ENCODE peak calls at places on chromosomes 5 and 9, in ten cellular contexts. G is dermis blood vessel endothelial cell, J is NAMALWA, U is A549, F is AG09309, Q is mesendoderm, N is amniotic epithelial cell, V is NCI-H748 treated with DMSO at 0.1 percent for 48 hours, M is AML-193, T is AG09319. L is an unnamed sample.

GRCh38 chr9:274101-274500 is 59.4 kb downstream of the DOCK8 start:
- DNase-seq in G (no peak), J (no peak), U (no peak), F (no peak), Q (no peak), N (no peak), V (no peak), M (no peak), T (no peak), L (no peak)

GRCh38 chr9:121902483-121903135 is 190.5 kb downstream of the TTLL11 start:
- DNase-seq in G (peak), J (no peak), U (no peak), F (peak), Q (no peak), N (peak), V (no peak), M (no peak), T (peak), L (no peak)

GRCh38 chr5:116897291-116897690 is 322.7 kb upstream of the SEMA6A start:
- DNase-seq in G (no peak), J (no peak), U (no peak), F (no peak), Q (no peak), N (no peak), V (no peak), M (no peak), T (no peak), L (no peak)

GRCh38 chr9:36263662-36264061 is 5.4 kb upstream of the GNE start:
- DNase-seq in G (no peak), J (no peak), U (no peak), F (no peak), Q (no peak), N (no peak), V (no peak), M (no peak), T (no peak), L (no peak)

GRCh38 chr5:122882836-122883235 is 37.4 kb downstream of the SNX24 start:
- DNase-seq in G (no peak), J (no peak), U (no peak), F (no peak), Q (no peak), N (peak), V (no peak), M (no peak), T (no peak), L (no peak)

GRCh38 chr5:8693341-8693844 is 824.4 kb downstream of the MTRR start:
- DNase-seq in G (no peak), J (no peak), U (no peak), F (no peak), Q (no peak), N (no peak), V (no peak), M (no peak), T (no peak), L (no peak)

GRCh38 chr5:1050449-1051365 is 42.1 kb downstream of the NKD2 start:
- DNase-seq in G (no peak), J (peak), U (no peak), F (no peak), Q (no peak), N (no peak), V (no peak), M (no peak), T (no peak), L (no peak)

GRCh38 chr9:112378441-112379176 is 1.3 kb upstream of the HSDL2 start:
- DNase-seq in G (peak), J (peak), U (peak), F (no peak), Q (peak), N (no peak), V (no peak), M (no peak), T (no peak), L (peak)

GRCh38 chr9:129126789-129127618 is 15.8 kb downstream of the PTPA start:
- DNase-seq in G (peak), J (no peak), U (no peak), F (no peak), Q (peak), N (no peak), V (no peak), M (no peak), T (no peak), L (no peak)

GRCh38 chr9:128898382-128898781 is 16.4 kb downstream of the LRRC8A start:
- DNase-seq in G (no peak), J (no peak), U (no peak), F (no peak), Q (no peak), N (no peak), V (no peak), M (no peak), T (no peak), L (no peak)

GRCh38 chr5:74212336-74212735 is 428.2 kb downstream of the ENC1 start:
- DNase-seq in G (peak), J (peak), U (peak), F (no peak), Q (peak), N (peak), V (peak), M (peak), T (no peak), L (peak)

GRCh38 chr5:106873558-106873957 is 797.2 kb downstream of the EFNA5 start:
- DNase-seq in G (peak), J (no peak), U (no peak), F (no peak), Q (no peak), N (no peak), V (peak), M (no peak), T (no peak), L (no peak)

GRCh38 chr5:55913396-55914140 is 62.4 kb downstream of the IL31RA start:
- DNase-seq in G (no peak), J (no peak), U (no peak), F (no peak), Q (no peak), N (no peak), V (no peak), M (no peak), T (no peak), L (no peak)

GRCh38 chr9:121199921-121200320 is 1.7 kb downstream of the RAB14 start:
- DNase-seq in G (peak), J (peak), U (no peak), F (no peak), Q (peak), N (no peak), V (no peak), M (peak), T (no peak), L (no peak)

GRCh38 chr9:8652282-8652681 is 852.7 kb upstream of the DMAC1 start:
- DNase-seq in G (no peak), J (no peak), U (no peak), F (no peak), Q (no peak), N (no peak), V (no peak), M (no peak), T (no peak), L (no peak)

GRCh38 chr9:89247431-89248370 is 63.3 kb upstream of the CKS2 start:
- DNase-seq in G (peak), J (no peak), U (no peak), F (no peak), Q (peak), N (no peak), V (no peak), M (no peak), T (no peak), L (no peak)

GRCh38 chr5:114314061-114314460 is 47.8 kb upstream of the KCNN2 start:
- DNase-seq in G (no peak), J (no peak), U (no peak), F (no peak), Q (no peak), N (no peak), V (no peak), M (no peak), T (no peak), L (no peak)

GRCh38 chr9:71485306-71485705 is 283.0 kb downstream of the CEMIP2 start:
- DNase-seq in G (no peak), J (no peak), U (no peak), F (no peak), Q (no peak), N (no peak), V (no peak), M (no peak), T (no peak), L (no peak)

GRCh38 chr5:81751836-81752643 is 1.1 kb upstream of the SSBP2 start:
- DNase-seq in G (peak), J (no peak), U (no peak), F (no peak), Q (peak), N (peak), V (no peak), M (no peak), T (no peak), L (peak)

GRCh38 chr9:93300585-93301081 is 116.7 kb downstream of the WNK2 start:
- DNase-seq in G (no peak), J (no peak), U (no peak), F (no peak), Q (no peak), N (no peak), V (no peak), M (no peak), T (no peak), L (no peak)

GRCh38 chr9:73200694-73201432 is 49.2 kb downstream of the ANXA1 start:
- DNase-seq in G (peak), J (peak), U (peak), F (no peak), Q (peak), N (peak), V (peak), M (peak), T (no peak), L (no peak)

GRCh38 chr5:149937610-149938009 is 7.0 kb downstream of the PDE6A start:
- DNase-seq in G (peak), J (no peak), U (peak), F (no peak), Q (no peak), N (peak), V (peak), M (no peak), T (no peak), L (no peak)

L was measured in HAP-1.